ENCODE peak calls at places on chromosomes 2 and 18, in seven cellular contexts. R is colonic mucosa, M is GM12892, N is lower leg skin, Y is nephron progenitor cell, S is mammary epithelial cell, Z is left ventricle myocardium inferior. P is an unnamed sample.

GRCh38 chr2:10919776-10920606 is 8.3 kb downstream of the KCNF1 start:
- DNase-seq in S (no peak), R (no peak), N (peak; percentile 70), Y (no peak), M (no peak), Z (no peak), P (no peak)

GRCh38 chr2:164046040-164046439 is 310.2 kb upstream of the FIGN start:
- DNase-seq in Y (no peak), Z (no peak), S (no peak), M (no peak), R (no peak), N (no peak), P (no peak)

GRCh38 chr2:25398534-25398933 is 56.8 kb upstream of the DNMT3A start:
- DNase-seq in Z (no peak), R (no peak), Y (no peak), M (no peak), N (no peak), S (no peak), P (no peak)

GRCh38 chr18:51447351-51447896 is 249.9 kb upstream of the MEX3C start:
- DNase-seq in R (no peak), N (no peak), Z (peak; percentile 24), M (no peak), Y (no peak), S (peak; percentile 62), P (no peak)

GRCh38 chr2:174688079-174688478 is 76.2 kb downstream of the CHRNA1 start:
- DNase-seq in M (no peak), S (peak; percentile 16), N (no peak), Y (no peak), Z (no peak), R (no peak), P (no peak)

GRCh38 chr2:176187306-176188217 is 906 bp upstream of the HOXD1 start:
- DNase-seq in Z (no peak), R (peak; percentile 60), N (peak; percentile 83), Y (peak; percentile 55), S (no peak), M (no peak), P (no peak)

GRCh38 chr2:45769786-45770576 is 118.5 kb downstream of the PRKCE start:
- DNase-seq in Y (no peak), R (no peak), Z (no peak), N (no peak), M (no peak), S (no peak), P (no peak)

GRCh38 chr2:112811841-112812306 is 24.7 kb downstream of the IL1B start:
- DNase-seq in N (no peak), R (peak; percentile 43), Z (no peak), Y (no peak), S (peak; percentile 97), M (no peak), P (no peak)

GRCh38 chr18:73366713-73367112 is 498.9 kb upstream of the NETO1 start:
- DNase-seq in R (no peak), Z (no peak), S (no peak), N (no peak), M (no peak), Y (no peak), P (no peak)

GRCh38 chr18:72460210-72460680 is 83.9 kb downstream of the CBLN2 start:
- DNase-seq in R (no peak), N (no peak), Z (no peak), M (no peak), S (no peak), Y (no peak), P (no peak)

GRCh38 chr2:236636714-236637485 is 67.3 kb downstream of the ACKR3 start:
- DNase-seq in Y (no peak), N (peak; percentile 65), R (no peak), M (no peak), Z (no peak), S (no peak), P (peak; percentile 28)

GRCh38 chr2:59752512-59752911 is 800.9 kb downstream of the BCL11A start:
- DNase-seq in Z (no peak), M (no peak), S (no peak), R (no peak), Y (no peak), N (no peak), P (no peak)

GRCh38 chr2:25304339-25304728 is 37.4 kb downstream of the DNMT3A start:
- DNase-seq in Z (no peak), Y (no peak), M (no peak), N (no peak), S (no peak), R (no peak), P (no peak)

GRCh38 chr2:127397568-127398238 is 9.9 kb upstream of the MAP3K2 start:
- DNase-seq in N (no peak), S (no peak), R (no peak), Y (no peak), Z (no peak), M (no peak), P (no peak)

GRCh38 chr2:37168217-37168981 is 11.6 kb upstream of the EIF2AK2 start:
- DNase-seq in Y (peak; percentile 20), N (no peak), S (peak; percentile 36), R (peak; percentile 21), M (peak; percentile 58), Z (no peak), P (no peak)

GRCh38 chr18:74479486-74480148 is 16.5 kb upstream of the CNDP2 start:
- DNase-seq in M (no peak), R (no peak), Z (no peak), N (no peak), Y (no peak), S (no peak), P (peak; percentile 56)

GRCh38 chr2:70977605-70978205 is 725 bp upstream of the ANKRD53 start:
- DNase-seq in Z (no peak), S (peak; percentile 83), M (no peak), R (no peak), N (peak; percentile 90), Y (no peak), P (peak; percentile 92)

GRCh38 chr2:17879137-17879912 is 858 bp downstream of the KCNS3 start:
- DNase-seq in M (peak; percentile 33), S (peak; percentile 73), R (peak; percentile 92), N (peak; percentile 89), Z (peak; percentile 73), Y (peak; percentile 74), P (no peak)

GRCh38 chr2:124050833-124051497 is 25.9 kb downstream of the CNTNAP5 start:
- DNase-seq in Y (no peak), Z (no peak), R (no peak), M (no peak), N (no peak), S (no peak), P (no peak)

GRCh38 chr18:55320399-55321255 is 267.4 kb downstream of the TCF4 start:
- DNase-seq in R (no peak), M (no peak), N (no peak), Z (no peak), Y (no peak), S (no peak), P (no peak)

GRCh38 chr2:142586693-142587432 is 290.6 kb upstream of the KYNU start:
- DNase-seq in N (no peak), Z (no peak), R (no peak), Y (no peak), S (no peak), M (no peak), P (no peak)

GRCh38 chr18:51503351-51503750 is 305.9 kb upstream of the MEX3C start:
- DNase-seq in M (no peak), S (no peak), N (no peak), Y (no peak), Z (no peak), R (no peak), P (no peak)

GRCh38 chr2:102618452-102619413 is 620 bp upstream of the SLC9A2 start:
- DNase-seq in N (no peak), Y (peak; percentile 66), M (no peak), S (peak; percentile 39), Z (no peak), R (peak; percentile 79), P (no peak)

GRCh38 chr18:12497296-12497695 is 89.6 kb downstream of the PRELID3A start:
- DNase-seq in Y (no peak), S (peak; percentile 7), Z (no peak), N (no peak), R (no peak), M (no peak), P (no peak)

GRCh38 chr2:191927991-191928390 is 81.1 kb upstream of the CAVIN2 start:
- DNase-seq in M (no peak), R (no peak), S (peak; percentile 8), N (no peak), Z (no peak), Y (no peak), P (no peak)

GRCh38 chr18:58051765-58052460 is 7.9 kb downstream of the NEDD4L start:
- DNase-seq in S (peak; percentile 32), N (no peak), Y (no peak), Z (no peak), M (no peak), R (no peak), P (no peak)

GRCh38 chr2:69493268-69493667 is 56.0 kb upstream of the NFU1 start:
- DNase-seq in Z (peak; percentile 25), S (no peak), Y (no peak), R (peak; percentile 52), M (no peak), N (no peak), P (no peak)

GRCh38 chr2:127901339-127902072 is 15.8 kb upstream of the AMMECR1L start:
- DNase-seq in N (no peak), Z (peak; percentile 67), R (peak; percentile 24), S (no peak), Y (no peak), M (no peak), P (peak; percentile 67)

GRCh38 chr2:74471332-74472065 is 981 bp downstream of the MRPL53 start:
- DNase-seq in M (no peak), Y (no peak), S (no peak), N (no peak), Z (no peak), R (no peak), P (no peak)

GRCh38 chr2:200314976-200315567 is 8.6 kb downstream of the SPATS2L start:
- DNase-seq in N (no peak), S (no peak), M (no peak), Y (no peak), R (no peak), Z (no peak), P (no peak)

GRCh38 chr2:7773362-7773973 is 856.3 kb downstream of the RNF144A start:
- DNase-seq in N (no peak), M (no peak), R (no peak), Z (no peak), Y (no peak), S (peak; percentile 99), P (no peak)

GRCh38 chr2:219155054-219155644 is 5.5 kb downstream of the NHEJ1 start:
- DNase-seq in M (peak; percentile 41), R (peak; percentile 53), S (peak; percentile 54), Z (no peak), Y (peak; percentile 50), N (peak; percentile 46), P (no peak)

GRCh38 chr2:180077295-180077906 is 70.3 kb upstream of the CWC22 start:
- DNase-seq in Y (no peak), R (no peak), S (peak; percentile 6), N (no peak), M (no peak), Z (no peak), P (no peak)

GRCh38 chr2:151827564-151828142 is 568 bp downstream of the ARL5A start:
- DNase-seq in N (peak; percentile 87), S (no peak), Y (peak; percentile 45), Z (no peak), R (peak; percentile 52), M (no peak), P (no peak)

P was measured in ascending aorta.